ENCODE peak calls at places on chromosomes 16 and 17, in seven cellular contexts. S is fibroblast of the conjunctiva; T is NCI-H2171 treated with DMSO at 0.1 percent for 48 hours; I is AG10803; D is activated naive CD4-positive, alpha-beta T cell treated with Interleukin-2 at 50 U/mL for 16 hours; H is stimulated activated effector memory CD8-positive, alpha-beta T cell treated with anti-CD3 and anti-CD28 coated beads, Interleukin-12 subunit alpha, Interleukin-12 subunit beta, amount 100 ng/mL, for 72 hours; A is A549. L is an unnamed sample.

GRCh38 chr17:49217651-49218413 is 7.3 kb downstream of the ABI3 start:
- DNase-seq in S (no peak), T (no peak), I (no peak), D (peak; percentile 56), H (peak; percentile 79), A (no peak), L (no peak)

GRCh38 chr16:58628845-58629680 is 563 bp downstream of the CNOT1 start:
- DNase-seq in S (no peak), T (peak; percentile 72), I (peak; percentile 6), D (peak; percentile 60), H (peak; percentile 78), A (peak; percentile 34), L (peak; percentile 56)

GRCh38 chr17:43909537-43910231 is 2.3 kb upstream of the MPP2 start:
- DNase-seq in S (no peak), T (no peak), I (no peak), D (no peak), H (no peak), A (no peak), L (no peak)

GRCh38 chr17:39738568-39738901 is 797 bp downstream of the GRB7 start:
- DNase-seq in S (no peak), T (peak; percentile 70), I (no peak), D (peak; percentile 53), H (no peak), A (peak; percentile 71), L (peak; percentile 25)

GRCh38 chr17:4378626-4379025 is 12.2 kb upstream of the UBE2G1 start:
- DNase-seq in S (no peak), T (no peak), I (no peak), D (no peak), H (no peak), A (no peak), L (no peak)

GRCh38 chr16:15857779-15858560 is 1.1 kb upstream of the MYH11 start:
- DNase-seq in S (no peak), T (peak; percentile 3), I (peak; percentile 47), D (no peak), H (no peak), A (no peak), L (peak; percentile 24)

GRCh38 chr16:30677931-30678585 is 19.8 kb downstream of the FBRS start:
- DNase-seq in S (no peak), T (no peak), I (no peak), D (no peak), H (no peak), A (no peak), L (no peak)

GRCh38 chr16:56950881-56951771 is 10.6 kb upstream of the CETP start:
- DNase-seq in S (no peak), T (no peak), I (peak; percentile 59), D (peak; percentile 63), H (peak; percentile 79), A (peak; percentile 65), L (peak; percentile 69)

GRCh38 chr16:66954097-66954659 is 6.9 kb upstream of the CES3 start:
- DNase-seq in S (peak; percentile 58), T (peak; percentile 72), I (peak; percentile 72), D (peak; percentile 80), H (peak; percentile 88), A (peak; percentile 81), L (peak; percentile 84)